ENCODE peak calls at places on chromosomes 5 and 9, in five cellular contexts. K is MM.1S, E is GM23248, G is SK-N-SH, X is neural progenitor cell. F is an unnamed sample.

GRCh38 chr5:142000176-142000575 is 12.7 kb downstream of the GNPDA1 start:
- DNase-seq in K (no peak), E (no peak), G (no peak), X (no peak), F (no peak)

GRCh38 chr9:31588756-31589155 is 795.7 kb upstream of the ACO1 start:
- DNase-seq in K (no peak), E (no peak), G (no peak), X (no peak), F (no peak)

GRCh38 chr9:131395027-131395744 is 1.3 kb downstream of the PRRC2B start:
- DNase-seq in K (peak; percentile 85), E (peak; percentile 68), G (no peak), X (peak; percentile 43), F (peak; percentile 16)

GRCh38 chr5:2748180-2748840 is 3.2 kb downstream of the IRX2 start:
- DNase-seq in K (no peak), E (peak; percentile 58), G (no peak), X (no peak), F (no peak)

GRCh38 chr9:15306068-15306756 is 804 bp downstream of the TTC39B start:
- DNase-seq in K (no peak), E (peak; percentile 78), G (peak; percentile 55), X (peak; percentile 51), F (peak; percentile 51)

GRCh38 chr9:4020038-4020746 is 279.7 kb downstream of the GLIS3 start:
- DNase-seq in K (no peak), E (no peak), G (no peak), X (no peak), F (peak; percentile 67)

GRCh38 chr5:114010362-114010761 is 351.5 kb upstream of the KCNN2 start:
- DNase-seq in K (no peak), E (peak; percentile 45), G (no peak), X (no peak), F (no peak)

GRCh38 chr5:132370241-132370820 is 821 bp downstream of the SLC22A5 start:
- DNase-seq in K (no peak), E (no peak), G (no peak), X (no peak), F (no peak)

GRCh38 chr9:138023394-138024124 is 146.0 kb downstream of the CACNA1B start:
- DNase-seq in K (no peak), E (no peak), G (no peak), X (peak; percentile 57), F (no peak)

GRCh38 chr5:56699588-56699987 is 115.8 kb upstream of the MAP3K1 start:
- DNase-seq in K (no peak), E (no peak), G (no peak), X (peak; percentile 56), F (no peak)

GRCh38 chr5:115549154-115549553 is 4.6 kb upstream of the FEM1C start:
- DNase-seq in K (no peak), E (no peak), G (no peak), X (peak; percentile 63), F (peak; percentile 28)

GRCh38 chr9:115630126-115630840 is 512.3 kb upstream of the TNC start:
- DNase-seq in K (no peak), E (no peak), G (no peak), X (peak; percentile 79), F (no peak)

GRCh38 chr9:85115473-85115872 is 445.9 kb downstream of the NTRK2 start:
- DNase-seq in K (no peak), E (no peak), G (no peak), X (no peak), F (no peak)

GRCh38 chr5:121171361-121171760 is 680.3 kb upstream of the FTMT start:
- DNase-seq in K (no peak), E (no peak), G (no peak), X (no peak), F (no peak)

GRCh38 chr5:54637654-54638053 is 120.1 kb downstream of the SNX18 start:
- DNase-seq in K (no peak), E (no peak), G (no peak), X (no peak), F (no peak)

GRCh38 chr5:59174248-59174844 is 591.5 kb downstream of the RAB3C start:
- DNase-seq in K (peak; percentile 64), E (peak; percentile 81), G (peak; percentile 54), X (peak; percentile 64), F (peak; percentile 19)

GRCh38 chr5:54659651-54660050 is 142.1 kb downstream of the SNX18 start:
- DNase-seq in K (no peak), E (peak; percentile 65), G (no peak), X (no peak), F (no peak)

GRCh38 chr9:119370816-119371215 is 1.6 kb upstream of the BRINP1 start:
- DNase-seq in K (peak; percentile 25), E (peak; percentile 71), G (no peak), X (peak; percentile 84), F (peak; percentile 1)

GRCh38 chr9:86097510-86098224 is 1.7 kb downstream of the GOLM1 start:
- DNase-seq in K (no peak), E (no peak), G (peak; percentile 25), X (no peak), F (peak; percentile 24)

GRCh38 chr9:77820293-77820954 is 172.3 kb upstream of the GNA14 start:
- DNase-seq in K (no peak), E (peak; percentile 94), G (no peak), X (no peak), F (peak; percentile 70)

GRCh38 chr9:81225586-81225985 is 463.8 kb downstream of the TLE1 start:
- DNase-seq in K (no peak), E (no peak), G (no peak), X (no peak), F (no peak)

GRCh38 chr5:123545506-123545905 is 33.5 kb downstream of the CSNK1G3 start:
- DNase-seq in K (peak; percentile 40), E (peak; percentile 28), G (no peak), X (peak; percentile 16), F (peak; percentile 32)

GRCh38 chr5:89584339-89584956 is 701.5 kb upstream of the MEF2C start:
- DNase-seq in K (no peak), E (peak; percentile 83), G (no peak), X (no peak), F (peak; percentile 93)

GRCh38 chr9:16246785-16247184 is 623.7 kb downstream of the BNC2 start:
- DNase-seq in K (no peak), E (peak; percentile 49), G (no peak), X (no peak), F (peak; percentile 17)

GRCh38 chr5:24855485-24855884 is 210.7 kb upstream of the CDH10 start:
- DNase-seq in K (no peak), E (no peak), G (no peak), X (peak; percentile 6), F (no peak)

GRCh38 chr5:160427607-160428006 is 6.0 kb downstream of the PTTG1 start:
- DNase-seq in K (no peak), E (no peak), G (no peak), X (no peak), F (no peak)

GRCh38 chr9:89754223-89754622 is 149.4 kb downstream of the GADD45G start:
- DNase-seq in K (no peak), E (no peak), G (no peak), X (no peak), F (no peak)

GRCh38 chr5:13746026-13746425 is 198.5 kb downstream of the DNAH5 start:
- DNase-seq in K (no peak), E (peak; percentile 8), G (no peak), X (no peak), F (peak; percentile 70)

GRCh38 chr5:120473332-120473731 is 9.2 kb downstream of the PRR16 start:
- DNase-seq in K (no peak), E (no peak), G (no peak), X (no peak), F (peak; percentile 23)

GRCh38 chr5:16740476-16740875 is 123.7 kb upstream of the RETREG1 start:
- DNase-seq in K (no peak), E (no peak), G (no peak), X (peak; percentile 54), F (no peak)
- H3K4me3 ChIP-seq in K (no peak overlapping the region), E (no peak overlapping the region), G (no peak overlapping the region), X (peak overlapping the region; percentile 49), F (no peak overlapping the region)

GRCh38 chr9:109252291-109252690 is 68.6 kb downstream of the EPB41L4B start:
- DNase-seq in K (no peak), E (no peak), G (no peak), X (no peak), F (peak; percentile 43)

GRCh38 chr9:109250311-109250741 is 70.5 kb downstream of the EPB41L4B start:
- DNase-seq in K (no peak), E (no peak), G (no peak), X (no peak), F (peak; percentile 28)

GRCh38 chr9:109251080-109251775 is 69.6 kb downstream of the EPB41L4B start:
- DNase-seq in K (no peak), E (peak; percentile 61), G (no peak), X (no peak), F (peak; percentile 94)

GRCh38 chr9:109250771-109251079 is 70.1 kb downstream of the EPB41L4B start:
- DNase-seq in K (no peak), E (no peak), G (no peak), X (no peak), F (no peak)

GRCh38 chr9:109251776-109252106 is 69.1 kb downstream of the EPB41L4B start:
- DNase-seq in K (no peak), E (no peak), G (no peak), X (no peak), F (no peak)
- H3F3A ChIP-seq in K (no peaks in the 10 kb centered on the region), E (peaks cover 36% of the 10 kb centered on the region), G (no peaks in the 10 kb centered on the region), X (no peaks in the 10 kb centered on the region), F (peaks cover 20% of the 10 kb centered on the region)

DNA sequence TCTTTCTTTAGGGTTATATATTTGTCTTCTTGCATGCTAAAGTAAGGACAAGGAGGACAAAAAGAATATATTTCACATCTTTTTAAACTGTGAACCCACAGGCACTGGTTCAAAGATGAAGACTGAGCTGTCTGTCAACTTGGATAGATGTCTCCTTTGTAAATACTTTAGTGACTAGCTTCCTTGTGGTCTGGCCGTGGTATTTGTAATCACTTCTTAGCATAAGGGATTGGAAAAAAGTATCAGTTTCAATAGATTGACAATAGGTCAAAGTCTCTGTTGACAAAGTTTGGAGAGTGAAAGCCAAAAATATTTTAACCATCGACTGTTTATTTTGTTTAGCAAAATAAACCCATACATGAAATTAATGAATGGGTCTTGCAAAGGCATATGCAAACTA is 91.4 kb downstream of the TMEM167A start:
- DNase-seq in K (no peak), E (no peak), G (no peak), X (no peak), F (peak; percentile 40)
- H3K4me3 ChIP-seq in K (no peak overlapping the region), E (no peak overlapping the region), G (no peak overlapping the region), X (no peak overlapping the region), F (no peak overlapping the region)

DNA sequence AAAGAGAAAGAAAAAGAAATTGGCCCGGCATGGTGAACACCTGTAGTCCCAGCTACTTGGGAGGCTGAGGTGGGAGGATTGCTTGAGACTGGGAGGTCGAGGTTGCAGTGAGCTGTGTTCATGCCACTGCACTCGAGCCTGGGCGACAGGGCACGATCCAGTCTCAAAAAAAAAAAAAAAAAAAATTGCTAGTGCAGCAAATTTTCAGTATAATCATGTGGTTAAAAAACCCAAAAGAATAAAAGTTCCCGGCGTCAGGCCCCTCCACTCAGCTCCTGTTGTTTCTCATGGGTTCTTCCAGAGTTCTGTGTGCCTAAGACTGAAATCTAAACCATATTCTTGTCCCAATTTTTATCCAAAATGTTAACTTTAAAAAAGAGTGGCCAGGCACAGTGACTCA is 49.1 kb downstream of the WNK2 start:
- DNase-seq in K (no peak), E (no peak), G (no peak), X (no peak), F (no peak)
- H3F3A ChIP-seq in K (peaks cover 7% of the 10 kb centered on the region), E (no peaks in the 10 kb centered on the region), G (no peaks in the 10 kb centered on the region), X (no peaks in the 10 kb centered on the region), F (no peaks in the 10 kb centered on the region)

F was measured in PC-3.